ENCODE peak calls at places on chromosome 21, in six cellular contexts. M is left ventricle myocardium inferior, X is right atrium auricular region, O is right lobe of liver, E is nephron progenitor cell, G is foreskin fibroblast. N is an unnamed sample.

GRCh38 chr21:21860888-21861287 is 862.7 kb downstream of the NCAM2 start:
- DNase-seq in M (no peak), X (no peak), O (no peak), E (no peak), G (no peak), N (no peak)

GRCh38 chr21:17730782-17731181 is 88.4 kb downstream of the C21orf91 start:
- DNase-seq in M (no peak), X (no peak), O (no peak), E (no peak), G (no peak), N (no peak)

GRCh38 chr21:35016517-35017188 is 32.4 kb downstream of the RUNX1 start:
- DNase-seq in M (no peak), X (no peak), O (no peak), E (no peak), G (no peak), N (no peak)

GRCh38 chr21:37244506-37245083 is 22.5 kb downstream of the VPS26C start:
- DNase-seq in M (no peak), X (no peak), O (no peak), E (no peak), G (no peak), N (peak)

GRCh38 chr21:28644762-28645161 is 347.9 kb downstream of the LTN1 start:
- DNase-seq in M (no peak), X (no peak), O (no peak), E (no peak), G (no peak), N (no peak)

GRCh38 chr21:40567511-40567910 is 279.4 kb downstream of the DSCAM start:
- DNase-seq in M (no peak), X (no peak), O (no peak), E (no peak), G (no peak), N (no peak)

GRCh38 chr21:36571556-36571955 is 91.6 kb upstream of the CLDN14 start:
- DNase-seq in M (no peak), X (peak), O (no peak), E (no peak), G (no peak), N (no peak)

GRCh38 chr21:37532868-37533780 is 166.6 kb downstream of the DYRK1A start:
- DNase-seq in M (no peak), X (no peak), O (no peak), E (no peak), G (no peak), N (peak)

GRCh38 chr21:44331650-44332306 is 7.4 kb downstream of the CFAP410 start:
- DNase-seq in M (no peak), X (no peak), O (no peak), E (no peak), G (peak), N (no peak)

GRCh38 chr21:21332492-21332891 is 334.3 kb downstream of the NCAM2 start:
- DNase-seq in M (no peak), X (no peak), O (no peak), E (no peak), G (no peak), N (no peak)

GRCh38 chr21:26732442-26733221 is 112.6 kb downstream of the ADAMTS1 start:
- DNase-seq in M (no peak), X (no peak), O (no peak), E (peak), G (peak), N (peak)

GRCh38 chr21:18369115-18369514 is 34.5 kb downstream of the TMPRSS15 start:
- DNase-seq in M (no peak), X (no peak), O (no peak), E (no peak), G (no peak), N (no peak)

GRCh38 chr21:28375708-28376385 is 616.8 kb downstream of the LTN1 start:
- DNase-seq in M (no peak), X (no peak), O (peak), E (no peak), G (peak), N (no peak)

GRCh38 chr21:43995521-43996105 is 16.5 kb upstream of the TRAPPC10 start:
- DNase-seq in M (no peak), X (no peak), O (peak), E (no peak), G (no peak), N (no peak)

GRCh38 chr21:26153758-26154157 is 16.8 kb downstream of the APP start:
- DNase-seq in M (no peak), X (no peak), O (no peak), E (no peak), G (no peak), N (no peak)

DNA sequence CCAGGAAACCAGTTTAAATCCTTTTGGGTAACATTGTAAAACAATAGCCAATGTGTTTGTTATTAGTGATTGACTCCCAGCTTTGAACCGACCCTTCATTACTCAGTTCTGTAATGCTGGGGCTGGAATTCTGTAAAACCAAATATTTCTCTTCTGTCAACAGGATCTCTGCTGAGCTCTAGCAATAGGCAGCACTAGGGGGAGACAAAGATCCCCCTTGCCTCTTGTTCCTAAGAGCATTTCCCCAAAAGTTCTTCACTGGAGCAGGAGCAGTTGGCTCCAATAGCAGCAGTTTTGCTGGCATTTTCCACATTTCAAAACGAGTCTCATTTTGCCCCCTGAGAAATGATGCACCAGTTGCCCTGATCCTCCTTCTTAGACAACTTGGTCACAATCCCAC is 1671.1 kb downstream of the MRPL39 start:
- DNase-seq in M (no peak), X (no peak), O (no peak), E (no peak), G (no peak), N (peak)
- TF ChIP-seq CTCF in M (peak), X (peak), O (peak), E (peak), G (no peak), N (peak)

GRCh38 chr21:42239556-42239955 is 20.6 kb downstream of the ABCG1 start:
- DNase-seq in M (peak), X (no peak), O (peak), E (no peak), G (no peak), N (no peak)

GRCh38 chr21:42242611-42243010 is 23.7 kb downstream of the ABCG1 start:
- DNase-seq in M (no peak), X (no peak), O (no peak), E (no peak), G (no peak), N (no peak)

GRCh38 chr21:42238185-42238934 is 19.4 kb downstream of the ABCG1 start:
- DNase-seq in M (peak), X (no peak), O (no peak), E (no peak), G (no peak), N (peak)

GRCh38 chr21:42237577-42237976 is 18.6 kb downstream of the ABCG1 start:
- DNase-seq in M (no peak), X (no peak), O (no peak), E (no peak), G (no peak), N (peak)

GRCh38 chr21:42239973-42240372 is 21.0 kb downstream of the ABCG1 start:
- DNase-seq in M (peak), X (no peak), O (peak), E (no peak), G (no peak), N (peak)
- TF ChIP-seq CTCF in M (no peak), X (no peak), O (no peak), E (no peak), G (no peak), N (no peak)

GRCh38 chr21:29943885-29944284 is 4.1 kb upstream of the GRIK1 start:
- DNase-seq in M (no peak), X (no peak), O (no peak), E (no peak), G (no peak), N (no peak)
- TF ChIP-seq CTCF in M (peak), X (no peak), O (no peak), E (peak), G (no peak), N (no peak)

GRCh38 chr21:39065912-39066311 is 117.3 kb downstream of the PSMG1 start:
- DNase-seq in M (no peak), X (no peak), O (no peak), E (no peak), G (no peak), N (no peak)

GRCh38 chr21:39071623-39072214 is 111.5 kb downstream of the PSMG1 start:
- DNase-seq in M (no peak), X (no peak), O (no peak), E (no peak), G (peak), N (no peak)

GRCh38 chr21:39063517-39063916 is 119.7 kb downstream of the PSMG1 start:
- DNase-seq in M (no peak), X (no peak), O (no peak), E (no peak), G (no peak), N (no peak)

GRCh38 chr21:39064325-39065012 is 118.8 kb downstream of the PSMG1 start:
- DNase-seq in M (no peak), X (no peak), O (no peak), E (no peak), G (no peak), N (no peak)

DNA sequence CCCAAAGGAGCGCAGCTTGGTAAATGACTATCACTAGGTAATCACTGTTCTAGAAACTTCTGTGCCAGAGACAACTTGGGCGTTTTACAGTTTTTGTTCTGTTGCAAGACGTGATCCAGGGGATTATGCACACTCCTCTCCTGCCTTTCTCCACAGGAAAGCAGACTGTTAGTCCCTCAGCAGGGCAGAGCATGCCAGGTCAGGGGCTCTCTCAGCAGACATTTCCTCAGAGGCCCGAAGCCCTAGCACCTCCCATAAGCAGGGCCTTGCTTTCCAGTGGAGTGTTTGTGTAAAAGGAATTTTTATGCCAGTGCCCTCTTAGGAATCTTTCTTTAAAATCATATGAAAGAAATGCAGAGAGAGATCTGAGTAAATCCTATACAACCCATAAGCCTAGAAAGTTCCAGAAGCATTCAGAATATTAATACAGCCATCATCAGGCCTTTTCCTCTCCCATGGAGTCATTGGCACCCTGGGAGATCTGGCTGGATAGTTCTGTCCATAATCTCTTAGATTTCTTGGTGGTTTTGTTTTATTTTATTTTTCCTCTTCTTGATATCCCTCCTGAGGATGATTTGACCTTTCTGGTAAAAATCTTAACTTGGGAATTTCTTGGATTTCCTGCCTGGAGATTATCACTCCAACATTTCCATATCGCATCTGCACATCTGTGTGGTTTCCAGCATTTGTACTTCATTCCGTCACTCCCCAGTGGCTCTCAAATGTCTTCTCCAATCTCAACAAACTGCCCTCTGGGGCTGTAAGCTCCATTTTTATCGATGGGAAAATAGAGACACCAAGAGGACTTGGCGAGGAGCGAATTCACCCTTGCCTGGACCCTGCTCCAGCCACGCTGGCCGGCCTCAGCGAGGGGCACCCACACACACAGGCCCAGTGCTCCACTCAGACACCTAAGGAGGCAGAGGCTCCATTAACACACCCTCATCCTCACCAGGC is 116.1 kb downstream of the PSMG1 start:
- DNase-seq in M (no peak), X (no peak), O (no peak), E (no peak), G (no peak), N (no peak)
- TF ChIP-seq CTCF in M (no peak), X (peak), O (no peak), E (no peak), G (no peak), N (no peak)

N was measured in activated CD8-positive, alpha-beta T cell treated with anti-CD3 and anti-CD28 coated beads for 36 hours.